ENCODE peak calls at places on chromosome 15, in five cellular contexts. Y, Z, X, K and C are unnamed samples.
A peak's percentile ranks its signal among the peaks of the same experiment; 100 is the strongest.

GRCh38 chr15:28984421-28985375 is 98.9 kb downstream of the APBA2 start:
- DNase-seq in Y (no peak), Z (peak; percentile 81), X (no peak), K (peak; percentile 20), C (peak; percentile 5)

GRCh38 chr15:32636908-32637567 is 4.5 kb upstream of the SCG5 start:
- DNase-seq in Y (no peak), Z (no peak), X (no peak), K (no peak), C (no peak)

GRCh38 chr15:58165661-58166060 is 27.5 kb downstream of the AQP9 start:
- DNase-seq in Y (no peak), Z (peak; percentile 79), X (peak; percentile 21), K (peak; percentile 27), C (no peak)

GRCh38 chr15:99305761-99306505 is 54.7 kb downstream of the LRRC28 start:
- DNase-seq in Y (no peak), Z (peak; percentile 88), X (peak; percentile 31), K (peak; percentile 86), C (no peak)

GRCh38 chr15:73983211-73983727 is 8.8 kb downstream of the STOML1 start:
- DNase-seq in Y (no peak), Z (peak; percentile 79), X (no peak), K (peak; percentile 95), C (no peak)

GRCh38 chr15:60396560-60396963 is 1.2 kb downstream of the ANXA2 start:
- DNase-seq in Y (no peak), Z (no peak), X (no peak), K (no peak), C (no peak)

GRCh38 chr15:92391640-92392039 is 2.0 kb upstream of the ST8SIA2 start:
- DNase-seq in Y (no peak), Z (peak; percentile 27), X (no peak), K (peak; percentile 28), C (peak; percentile 57)

GRCh38 chr15:87268675-87269074 is 987.9 kb downstream of the NTRK3 start:
- DNase-seq in Y (no peak), Z (peak; percentile 13), X (no peak), K (no peak), C (no peak)

GRCh38 chr15:33029247-33029646 is 165.3 kb downstream of the FMN1 start:
- DNase-seq in Y (no peak), Z (peak; percentile 75), X (no peak), K (no peak), C (no peak)

GRCh38 chr15:26628879-26629529 is 143.9 kb downstream of the GABRB3 start:
- DNase-seq in Y (no peak), Z (no peak), X (peak; percentile 76), K (peak; percentile 96), C (no peak)